ENCODE peak calls at places on chromosomes 2 and 18, in four cellular contexts. One of them, this sample, is unnamed.

GRCh38 chr2:158266106-158266505 is 164.4 kb downstream of the UPP2 start:
- DNase-seq in GM12878: no peak
- DNase-seq in HepG2: no peak
- DNase-seq in K562: no peak
- DNase-seq in this sample: no peak

GRCh38 chr2:45315881-45316280 is 295.2 kb downstream of the SRBD1 start:
- DNase-seq in HepG2: no peak
- DNase-seq in GM12878: no peak
- DNase-seq in K562: no peak
- DNase-seq in this sample: no peak

GRCh38 chr2:137706786-137707613 is 257.3 kb upstream of the HNMT start:
- DNase-seq in K562: no peak
- DNase-seq in GM12878: no peak
- DNase-seq in HepG2: no peak
- DNase-seq in this sample: no peak

GRCh38 chr2:239548491-239548890 is 147.7 kb upstream of the HDAC4 start:
- DNase-seq in K562: no peak
- DNase-seq in GM12878: no peak
- DNase-seq in HepG2: no peak
- DNase-seq in this sample: no peak

GRCh38 chr2:120571015-120571728 is 164.5 kb upstream of the GLI2 start:
- DNase-seq in HepG2: no peak
- DNase-seq in GM12878: no peak
- DNase-seq in K562: no peak
- DNase-seq in this sample: no peak

GRCh38 chr18:24795129-24795528 is 334.7 kb downstream of the HRH4 start:
- DNase-seq in K562: no peak
- DNase-seq in GM12878: no peak
- DNase-seq in HepG2: no peak
- DNase-seq in this sample: no peak

GRCh38 chr18:38695559-38696270 is 1130.1 kb upstream of the CELF4 start:
- DNase-seq in K562: no peak
- DNase-seq in HepG2: no peak
- DNase-seq in GM12878: no peak
- DNase-seq in this sample: no peak

GRCh38 chr18:46712406-46712805 is 44.4 kb downstream of the ST8SIA5 start:
- DNase-seq in GM12878: no peak
- DNase-seq in HepG2: no peak
- DNase-seq in K562: no peak
- DNase-seq in this sample: no peak

GRCh38 chr2:222753251-222753824 is 81.9 kb downstream of the MOGAT1 start:
- DNase-seq in K562: peak; percentile 15
- DNase-seq in GM12878: no peak
- DNase-seq in HepG2: no peak
- DNase-seq in this sample: peak; percentile 33

DNA sequence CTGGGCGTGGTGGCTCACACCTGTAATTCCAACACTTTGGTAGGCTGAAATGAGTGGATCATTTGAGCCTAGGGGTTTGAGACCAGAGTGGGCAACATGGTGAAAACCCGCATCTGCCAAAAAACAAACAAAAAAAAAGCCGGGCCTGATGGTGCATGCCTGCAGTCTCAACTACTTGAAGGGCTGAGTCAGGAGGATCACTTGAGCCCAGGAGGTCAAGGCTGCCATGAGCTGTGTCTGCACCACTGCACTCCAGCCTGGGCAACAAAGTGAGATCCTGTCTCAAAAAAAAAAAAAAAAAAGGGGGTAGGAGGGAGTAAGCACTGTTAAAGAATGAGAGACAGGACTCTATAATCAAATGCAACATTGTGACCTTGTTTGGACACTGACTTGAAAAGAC is 54.6 kb downstream of the HDLBP start:
- DNase-seq in HepG2: no peak
- DNase-seq in GM12878: no peak
- DNase-seq in K562: no peak
- DNase-seq in this sample: no peak
- TF ChIP-seq BHLHE40 in HepG2: no peak
- TF ChIP-seq BHLHE40 in GM12878: no peak
- TF ChIP-seq BHLHE40 in K562: no peak
- TF ChIP-seq BHLHE40 in this sample: no peak

GRCh38 chr18:63318882-63319382 is 637 bp downstream of the BCL2 start:
- DNase-seq in HepG2: no peak
- DNase-seq in K562: no peak
- DNase-seq in GM12878: no peak
- DNase-seq in this sample: no peak
- TF ChIP-seq FOXM1 in HepG2: no peak
- TF ChIP-seq FOXM1 in K562: no peak
- TF ChIP-seq FOXM1 in GM12878: no peak
- TF ChIP-seq FOXM1 in this sample: no peak

DNA sequence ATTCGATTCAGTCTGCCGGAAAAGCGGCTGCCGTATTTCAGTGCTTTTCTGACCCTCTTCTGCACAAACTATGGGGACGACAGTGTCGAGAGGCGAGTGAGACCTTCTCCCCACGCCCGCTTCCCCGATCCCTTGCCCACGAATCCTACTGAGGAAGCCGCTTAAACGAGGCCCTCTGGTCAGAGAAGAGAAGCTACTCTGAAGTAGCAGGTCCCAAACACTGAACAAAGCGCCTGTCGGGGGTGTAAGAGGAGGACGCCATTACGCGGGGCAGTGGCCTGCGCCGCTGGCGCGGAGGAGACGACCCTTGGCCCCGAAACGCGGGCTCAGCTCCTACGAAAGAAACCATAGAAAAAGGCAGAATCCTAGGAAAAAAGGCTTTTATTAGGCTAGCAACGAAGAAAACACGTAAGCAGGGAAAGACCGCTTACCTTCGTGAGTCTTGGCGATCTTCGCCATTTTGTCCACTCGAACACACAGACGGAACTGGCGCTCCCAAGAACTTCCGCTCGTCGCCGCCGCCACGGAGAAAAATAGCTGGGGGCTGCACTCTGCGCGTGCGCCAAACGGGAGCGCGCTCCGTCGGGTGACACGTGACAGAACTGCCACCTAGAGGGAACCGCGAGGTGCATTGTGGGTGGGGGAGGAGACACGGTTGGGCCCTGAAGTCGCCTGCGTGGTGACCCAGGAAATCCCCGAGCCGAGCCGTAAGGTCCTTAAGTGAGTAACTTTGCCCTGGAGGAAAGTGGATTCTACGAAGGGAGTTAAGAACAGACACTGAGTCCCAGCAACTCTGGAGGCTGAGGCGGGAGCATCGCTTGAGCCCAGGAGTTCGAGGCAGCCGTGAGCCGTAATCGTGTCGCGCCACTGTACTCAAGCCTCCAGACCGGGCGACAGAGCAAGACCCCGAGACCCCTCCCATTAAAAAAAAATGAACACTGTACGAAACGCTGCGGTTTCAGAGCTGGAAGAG is at the start of gene SF3B1:
- DNase-seq in GM12878: peak; percentile 95
- DNase-seq in K562: peak; percentile 97
- DNase-seq in HepG2: peak; percentile 97
- DNase-seq in this sample: peak; percentile 95
- TF ChIP-seq BHLHE40 in GM12878: peak; percentile 96
- TF ChIP-seq BHLHE40 in K562: peak; percentile 95
- TF ChIP-seq BHLHE40 in HepG2: peak; percentile 99
- TF ChIP-seq BHLHE40 in this sample: no peak

GRCh38 chr2:25777077-25777476 is 101.2 kb downstream of the ASXL2 start:
- DNase-seq in HepG2: no peak
- DNase-seq in GM12878: no peak
- DNase-seq in K562: no peak
- DNase-seq in this sample: no peak

DNA sequence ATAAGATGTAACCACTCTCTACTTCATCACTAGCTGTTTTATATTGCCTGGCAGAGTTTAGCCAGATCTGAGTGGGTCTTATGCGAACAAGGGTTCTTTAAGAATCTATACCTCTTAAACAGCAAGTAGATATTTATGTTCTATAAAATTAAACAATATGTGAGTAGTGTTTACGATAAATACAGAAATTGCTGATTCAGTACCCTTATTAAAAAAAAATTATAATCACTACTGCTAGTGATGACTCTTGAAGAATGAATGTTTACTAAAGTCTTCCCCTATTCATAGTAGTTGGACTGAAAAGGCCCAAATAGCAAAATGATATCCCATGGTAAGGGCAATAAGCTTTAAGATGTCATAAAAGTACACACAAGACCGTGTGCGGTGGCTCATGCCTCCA is 98.7 kb upstream of the DTNB start:
- DNase-seq in HepG2: no peak
- DNase-seq in K562: no peak
- DNase-seq in GM12878: no peak
- DNase-seq in this sample: no peak
- TF ChIP-seq FOXM1 in HepG2: no peak
- TF ChIP-seq FOXM1 in K562: no peak
- TF ChIP-seq FOXM1 in GM12878: no peak
- TF ChIP-seq FOXM1 in this sample: no peak

This sample was measured in HEK293T.